ENCODE peak calls at places on chromosomes 5 and 9, in nine cellular contexts. W is thyroid gland, R is BE2C, M is AG04450, Z is transverse colon, J is fibroblast of lung, A is pancreas, O is OCI-LY7, D is lower lobe of right lung. P is an unnamed sample.

GRCh38 chr5:14920121-14920520 is 48.5 kb upstream of the ANKH start:
- DNase-seq in W (no peak), R (no peak), M (no peak), Z (no peak), J (peak; percentile 41), A (no peak), O (no peak), D (no peak), P (no peak)

GRCh38 chr9:86598411-86599239 is 244.4 kb upstream of the TUT7 start:
- DNase-seq in W (no peak), R (no peak), M (no peak), Z (no peak), J (no peak), A (no peak), O (no peak), D (no peak), P (no peak)

GRCh38 chr9:124950050-124950718 is 9.3 kb upstream of the GOLGA1 start:
- DNase-seq in W (no peak), R (no peak), M (no peak), Z (no peak), J (no peak), A (no peak), O (peak; percentile 68), D (no peak), P (no peak)

GRCh38 chr9:14313378-14313940 is 482 bp downstream of the NFIB start:
- DNase-seq in W (peak; percentile 32), R (no peak), M (no peak), Z (peak; percentile 33), J (peak; percentile 56), A (no peak), O (peak; percentile 53), D (no peak), P (peak; percentile 47)

GRCh38 chr9:19229725-19230355 is 653 bp upstream of the DENND4C start:
- DNase-seq in W (no peak), R (no peak), M (no peak), Z (peak; percentile 76), J (no peak), A (no peak), O (peak; percentile 81), D (no peak), P (peak; percentile 87)

GRCh38 chr5:10216107-10216506 is 33.6 kb downstream of the ATPSCKMT start:
- DNase-seq in W (no peak), R (no peak), M (no peak), Z (no peak), J (no peak), A (no peak), O (no peak), D (no peak), P (no peak)

GRCh38 chr5:88758584-88758983 is 124.4 kb downstream of the MEF2C start:
- DNase-seq in W (no peak), R (no peak), M (no peak), Z (no peak), J (no peak), A (no peak), O (no peak), D (no peak), P (no peak)

GRCh38 chr9:97555164-97555563 is 53.7 kb downstream of the TMOD1 start:
- DNase-seq in W (peak; percentile 32), R (no peak), M (no peak), Z (no peak), J (peak; percentile 25), A (no peak), O (no peak), D (no peak), P (no peak)

GRCh38 chr5:76545184-76545583 is 78.0 kb downstream of the F2RL2 start:
- DNase-seq in W (no peak), R (no peak), M (no peak), Z (no peak), J (no peak), A (no peak), O (no peak), D (no peak), P (no peak)

GRCh38 chr9:76904661-76905457 is 1.1 kb downstream of the PRUNE2 start:
- DNase-seq in W (no peak), R (no peak), M (no peak), Z (peak; percentile 67), J (no peak), A (no peak), O (no peak), D (no peak), P (no peak)

GRCh38 chr5:159049844-159050318 is 49.8 kb downstream of the EBF1 start:
- DNase-seq in W (no peak), R (no peak), M (no peak), Z (no peak), J (no peak), A (no peak), O (peak; percentile 51), D (no peak), P (no peak)

GRCh38 chr5:107253246-107253645 is 417.5 kb downstream of the EFNA5 start:
- DNase-seq in W (peak; percentile 5), R (no peak), M (no peak), Z (no peak), J (no peak), A (no peak), O (no peak), D (no peak), P (no peak)

GRCh38 chr9:114221706-114222465 is 66.5 kb downstream of the COL27A1 start:
- DNase-seq in W (no peak), R (no peak), M (no peak), Z (no peak), J (peak; percentile 30), A (no peak), O (no peak), D (no peak), P (no peak)

GRCh38 chr9:94507531-94508258 is 47.2 kb upstream of the PCAT7 start:
- DNase-seq in W (no peak), R (no peak), M (no peak), Z (no peak), J (no peak), A (no peak), O (no peak), D (no peak), P (no peak)

GRCh38 chr5:96615223-96615622 is 47.0 kb upstream of the CAST start:
- DNase-seq in W (no peak), R (no peak), M (no peak), Z (no peak), J (peak; percentile 38), A (no peak), O (no peak), D (no peak), P (no peak)

GRCh38 chr9:132591751-132592314 is 9.4 kb downstream of the BARHL1 start:
- DNase-seq in W (no peak), R (no peak), M (no peak), Z (no peak), J (no peak), A (no peak), O (no peak), D (no peak), P (no peak)
- H3K4me3 ChIP-seq in W (no peak overlapping the region), R (no peak overlapping the region), M (no peak overlapping the region), Z (no peak overlapping the region), J (no peak overlapping the region), A (no peak overlapping the region), O (no peak overlapping the region), D (no peak overlapping the region), P (no peak overlapping the region)

DNA sequence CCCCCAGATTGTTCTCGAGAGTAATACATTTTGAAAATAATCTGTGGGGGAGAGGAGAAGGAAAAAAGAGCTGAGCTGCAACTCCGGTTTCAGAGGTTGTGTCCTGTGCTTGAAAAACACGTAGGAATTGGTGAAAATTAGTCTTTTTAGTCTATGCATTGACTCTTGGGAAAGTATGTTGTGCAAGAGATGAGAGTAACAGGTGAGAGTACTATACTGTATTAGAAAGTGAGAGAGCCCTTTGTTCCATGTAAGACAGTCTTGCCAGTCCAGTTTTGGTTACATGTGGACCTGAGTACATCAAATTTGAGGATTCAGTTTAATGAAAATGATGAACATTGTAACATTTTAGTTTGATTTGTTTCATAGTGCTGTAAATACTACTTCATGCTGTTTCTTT is 27.8 kb downstream of the ERBIN start:
- DNase-seq in W (no peak), R (no peak), M (no peak), Z (no peak), J (no peak), A (no peak), O (no peak), D (no peak), P (no peak)
- H3K9me3 ChIP-seq in W (no peaks in the 10 kb centered on the region), R (no peaks in the 10 kb centered on the region), M (no peaks in the 10 kb centered on the region), Z (no peaks in the 10 kb centered on the region), J (no peaks in the 10 kb centered on the region), A (no peaks in the 10 kb centered on the region), O (peaks cover 11% of the 10 kb centered on the region), D (no peaks in the 10 kb centered on the region), P (no peaks in the 10 kb centered on the region)

GRCh38 chr5:124649548-124650501 is 96.6 kb downstream of the ZNF608 start:
- DNase-seq in W (peak; percentile 32), R (peak; percentile 64), M (peak; percentile 74), Z (peak; percentile 84), J (peak; percentile 97), A (peak; percentile 34), O (peak; percentile 98), D (peak; percentile 90), P (peak; percentile 89)
- H3K4me3 ChIP-seq in W (no peak overlapping the region), R (peak overlapping the region; percentile 56), M (peak overlapping the region; percentile 14), Z (no peak overlapping the region), J (no peak overlapping the region), A (no peak overlapping the region), O (peak overlapping the region; percentile 69), D (peak overlapping the region; percentile 27), P (no peak overlapping the region)

GRCh38 chr5:180259260-180259611 is 32.6 kb downstream of the MAPK9 start:
- DNase-seq in W (no peak), R (no peak), M (no peak), Z (no peak), J (peak; percentile 22), A (no peak), O (no peak), D (no peak), P (no peak)
- H3K9me3 ChIP-seq in W (peaks cover 13% of the 10 kb centered on the region), R (no peaks in the 10 kb centered on the region), M (peaks cover 66% of the 10 kb centered on the region), Z (peaks cover 98% of the 10 kb centered on the region), J (peaks cover 2% of the 10 kb centered on the region), A (peaks cover 15% of the 10 kb centered on the region), O (peaks cover 82% of the 10 kb centered on the region), D (peaks cover 100% of the 10 kb centered on the region), P (peaks cover 100% of the 10 kb centered on the region)

DNA sequence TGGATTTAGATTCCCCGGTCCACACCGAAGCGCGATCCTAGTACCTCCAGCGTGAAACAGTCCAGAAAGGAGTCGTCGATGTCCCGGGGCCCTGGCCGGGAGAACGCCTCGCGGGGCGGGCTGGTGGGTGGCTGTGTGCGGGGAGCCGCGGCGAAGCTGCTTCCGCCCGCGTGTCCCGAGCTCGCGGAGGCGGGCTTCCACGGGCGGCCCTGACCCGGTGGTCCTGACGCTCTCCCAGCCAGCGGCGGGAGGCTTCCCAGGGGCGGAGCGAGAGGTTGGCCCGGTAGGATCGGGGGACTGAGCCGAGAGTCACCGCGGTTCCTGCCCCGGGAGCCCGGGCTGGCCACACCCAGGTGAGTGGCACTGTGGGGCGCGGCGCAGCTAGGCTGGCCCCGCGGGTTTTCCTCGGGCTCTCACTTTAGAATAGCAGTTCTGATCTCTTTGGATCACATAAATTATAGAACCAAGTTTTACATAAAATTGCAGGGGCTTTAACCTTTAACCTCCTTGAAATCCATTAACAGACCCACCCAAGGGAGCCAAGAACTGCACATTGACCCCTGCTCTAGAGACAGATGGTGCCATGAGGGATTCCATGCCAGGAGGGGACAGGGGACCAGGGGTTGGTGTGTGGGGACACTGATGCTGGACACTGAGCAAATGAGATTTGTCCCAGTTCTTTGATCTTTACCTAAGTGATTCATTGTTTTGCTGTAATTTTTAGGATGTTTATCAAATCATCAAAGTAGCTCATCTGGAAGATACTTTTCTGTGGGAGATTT is 29.2 kb upstream of the IL31RA start:
- DNase-seq in W (peak; percentile 22), R (peak; percentile 21), M (no peak), Z (no peak), J (peak; percentile 33), A (peak; percentile 40), O (no peak), D (peak; percentile 50), P (no peak)
- H3K4me3 ChIP-seq in W (no peak overlapping the region), R (no peak overlapping the region), M (peak overlapping the region; percentile 48), Z (peak overlapping the region; percentile 41), J (peak overlapping the region; percentile 22), A (peak overlapping the region; percentile 38), O (no peak overlapping the region), D (peak overlapping the region; percentile 50), P (no peak overlapping the region)